ENCODE peak calls at places on chromosomes 3 and 15, in six cellular contexts. C, J, H, M, U and G are unnamed samples.

GRCh38 chr15:70146771-70147170 is 49.1 kb upstream of the TLE3 start:
- DNase-seq in C (no peak), J (no peak), H (no peak), M (no peak), U (no peak), G (no peak)

GRCh38 chr3:81339040-81339845 is 422.2 kb downstream of the GBE1 start:
- DNase-seq in C (no peak), J (no peak), H (no peak), M (no peak), U (no peak), G (peak)

GRCh38 chr15:81106560-81106959 is 27.5 kb upstream of the CFAP161 start:
- DNase-seq in C (peak), J (no peak), H (no peak), M (no peak), U (no peak), G (peak)

GRCh38 chr3:52177701-52178042 is 20.3 kb upstream of the ALAS1 start:
- DNase-seq in C (no peak), J (no peak), H (no peak), M (peak), U (no peak), G (no peak)

GRCh38 chr3:108030915-108031425 is 59.9 kb downstream of the CD47 start:
- DNase-seq in C (no peak), J (no peak), H (no peak), M (no peak), U (no peak), G (no peak)

GRCh38 chr3:175664911-175665310 is 805.8 kb downstream of the NAALADL2 start:
- DNase-seq in C (no peak), J (no peak), H (no peak), M (no peak), U (no peak), G (no peak)

GRCh38 chr3:28012830-28013229 is 228.6 kb upstream of the CMC1 start:
- DNase-seq in C (no peak), J (no peak), H (no peak), M (no peak), U (no peak), G (peak)

GRCh38 chr3:80232760-80233159 is 465.0 kb upstream of the ROBO1 start:
- DNase-seq in C (no peak), J (no peak), H (no peak), M (no peak), U (no peak), G (peak)

GRCh38 chr3:170044795-170045244 is 7.0 kb downstream of the GPR160 start:
- DNase-seq in C (no peak), J (no peak), H (no peak), M (no peak), U (no peak), G (no peak)

GRCh38 chr3:60765788-60766187 is 485.5 kb downstream of the FHIT start:
- DNase-seq in C (no peak), J (no peak), H (no peak), M (no peak), U (no peak), G (no peak)

GRCh38 chr3:151579571-151580270 is 118.9 kb upstream of the IGSF10 start:
- DNase-seq in C (peak), J (no peak), H (no peak), M (peak), U (peak), G (peak)

GRCh38 chr15:60830479-60830878 is 351.5 kb upstream of the ICE2 start:
- DNase-seq in C (peak), J (no peak), H (no peak), M (no peak), U (no peak), G (peak)

GRCh38 chr3:63808633-63809032 is 10.5 kb upstream of the C3orf49 start:
- DNase-seq in C (no peak), J (no peak), H (no peak), M (no peak), U (no peak), G (no peak)

GRCh38 chr3:34011171-34012101 is 213.0 kb downstream of the PDCD6IP start:
- DNase-seq in C (no peak), J (no peak), H (no peak), M (no peak), U (no peak), G (no peak)

GRCh38 chr3:72036899-72037298 is 252.0 kb upstream of the PROK2 start:
- DNase-seq in C (no peak), J (no peak), H (no peak), M (no peak), U (no peak), G (peak)

GRCh38 chr3:184465883-184466412 is 86.1 kb downstream of the CHRD start:
- DNase-seq in C (no peak), J (no peak), H (no peak), M (no peak), U (no peak), G (no peak)

GRCh38 chr3:30341079-30341478 is 265.3 kb upstream of the TGFBR2 start:
- DNase-seq in C (no peak), J (no peak), H (no peak), M (no peak), U (no peak), G (no peak)

GRCh38 chr15:40841741-40842140 is 2.1 kb upstream of the SPINT1 start:
- DNase-seq in C (no peak), J (no peak), H (no peak), M (no peak), U (no peak), G (no peak)

GRCh38 chr3:60188803-60189202 is 1062.4 kb downstream of the FHIT start:
- DNase-seq in C (no peak), J (no peak), H (no peak), M (no peak), U (no peak), G (no peak)

GRCh38 chr3:186594591-186595113 is 18.2 kb upstream of the AHSG start:
- DNase-seq in C (no peak), J (no peak), H (no peak), M (no peak), U (no peak), G (no peak)

GRCh38 chr3:11913316-11913715 is 66.6 kb upstream of the TAMM41 start:
- DNase-seq in C (no peak), J (no peak), H (peak), M (no peak), U (no peak), G (no peak)

GRCh38 chr3:45413172-45413765 is 24.9 kb downstream of the LARS2 start:
- DNase-seq in C (no peak), J (no peak), H (no peak), M (no peak), U (no peak), G (no peak)
- H3K4me3 ChIP-seq in C (no peak), J (no peak), H (no peak), M (no peak), U (no peak), G (no peak)

GRCh38 chr15:77474310-77474986 is 53.8 kb downstream of the HMG20A start:
- DNase-seq in C (no peak), J (no peak), H (no peak), M (no peak), U (no peak), G (no peak)
- H3K4me3 ChIP-seq in C (no peak), J (no peak), H (no peak), M (no peak), U (no peak), G (no peak)

GRCh38 chr15:56950979-56951378 is 32.5 kb downstream of the TCF12 start:
- DNase-seq in C (no peak), J (no peak), H (no peak), M (no peak), U (no peak), G (no peak)
- H3K4me3 ChIP-seq in C (no peak), J (no peak), H (no peak), M (no peak), U (no peak), G (no peak)

GRCh38 chr3:156664285-156665178 is 9.9 kb upstream of the TIPARP start:
- DNase-seq in C (no peak), J (no peak), H (no peak), M (no peak), U (no peak), G (no peak)
- H3K4me3 ChIP-seq in C (no peak), J (no peak), H (no peak), M (no peak), U (no peak), G (no peak)

DNA sequence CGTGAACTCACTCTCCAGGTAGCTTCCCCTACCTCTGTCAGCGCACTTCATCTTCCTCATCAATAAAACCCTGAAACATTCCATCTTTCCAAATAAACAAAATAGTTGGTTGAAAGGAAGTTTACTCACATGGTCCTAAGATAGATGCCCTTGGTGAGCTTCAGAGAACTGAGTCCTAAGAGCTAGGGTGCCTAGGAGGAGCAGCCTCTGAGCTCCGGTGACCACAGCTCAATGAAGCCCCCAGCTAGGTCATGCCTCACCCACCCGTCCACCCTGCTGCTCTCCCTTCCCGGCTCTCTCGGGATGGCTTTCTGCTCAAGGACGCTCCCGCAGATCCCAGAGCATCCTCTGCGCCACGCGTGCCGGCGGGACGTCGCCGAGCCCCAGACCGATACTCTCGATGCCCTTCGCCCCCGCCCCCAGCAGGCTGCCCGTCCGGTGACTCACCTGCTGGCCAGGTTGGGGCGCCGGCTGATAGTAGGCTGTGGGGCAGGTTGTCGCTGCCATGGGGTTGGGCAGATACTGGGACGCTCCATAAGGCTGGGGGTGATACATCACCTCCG is 697 bp downstream of the VGLL3 start:
- DNase-seq in C (no peak), J (no peak), H (no peak), M (peak), U (peak), G (no peak)
- H3K4me3 ChIP-seq in C (peak), J (no peak), H (peak), M (peak), U (peak), G (peak)

GRCh38 chr3:134331811-134332199 is 42.4 kb downstream of the AMOTL2 start:
- DNase-seq in C (no peak), J (no peak), H (no peak), M (no peak), U (no peak), G (no peak)
- H3K4me3 ChIP-seq in C (no peak), J (no peak), H (peak), M (no peak), U (no peak), G (no peak)

GRCh38 chr15:36332896-36333295 is 246.5 kb upstream of the CDIN1 start:
- DNase-seq in C (no peak), J (no peak), H (no peak), M (no peak), U (no peak), G (no peak)

GRCh38 chr15:36331531-36332275 is 247.7 kb upstream of the CDIN1 start:
- DNase-seq in C (peak), J (no peak), H (no peak), M (no peak), U (no peak), G (peak)

GRCh38 chr15:36332301-36332700 is 247.1 kb upstream of the CDIN1 start:
- DNase-seq in C (peak), J (no peak), H (no peak), M (no peak), U (no peak), G (peak)

GRCh38 chr15:36329592-36329991 is 249.8 kb upstream of the CDIN1 start:
- DNase-seq in C (no peak), J (no peak), H (no peak), M (no peak), U (no peak), G (no peak)

DNA sequence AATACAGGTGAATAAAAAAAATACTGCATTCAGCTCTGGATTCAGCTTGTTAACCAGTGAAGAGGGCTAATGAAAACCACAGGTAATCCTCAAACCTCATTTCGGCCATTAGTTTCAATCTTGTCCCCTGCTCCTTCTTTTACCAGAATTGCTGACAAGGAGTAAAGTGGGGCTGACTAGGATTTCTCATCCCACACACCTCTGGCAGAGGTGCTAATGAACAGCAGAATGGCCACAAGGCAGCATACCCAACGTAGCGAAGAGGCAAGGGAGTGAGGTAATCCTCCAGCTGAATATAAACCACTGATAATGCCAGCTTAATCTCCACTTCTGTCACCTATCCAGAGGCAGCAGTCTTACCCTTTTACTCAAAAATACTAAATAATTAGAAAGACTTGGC is 248.8 kb upstream of the CDIN1 start:
- DNase-seq in C (no peak), J (no peak), H (no peak), M (no peak), U (no peak), G (no peak)
- H3K4me3 ChIP-seq in C (no peak), J (no peak), H (peak), M (no peak), U (no peak), G (no peak)